ENCODE peak calls at places on chromosome X, in seven cellular contexts. N is tibial nerve; E is germinal center; L is NAMALWA; M is CD4-positive, alpha-beta memory T cell; J is dermis microvascular lymphatic vessel endothelial cell; B is NCI-H748 treated with DMSO at 0.1 percent for 48 hours. F is an unnamed sample.

GRCh38 chrX:39688576-39689373 is 409.0 kb downstream of the BCOR start:
- DNase-seq in E (peak; percentile 10), B (peak; percentile 20), L (no peak), M (no peak), J (no peak), N (peak; percentile 30), F (peak; percentile 94)

GRCh38 chrX:116290359-116290758 is 119.8 kb downstream of the AGTR2 start:
- DNase-seq in L (no peak), B (no peak), E (no peak), J (no peak), N (no peak), M (no peak), F (no peak)

GRCh38 chrX:153651540-153652079 is 4.6 kb downstream of the DUSP9 start:
- DNase-seq in L (peak; percentile 43), J (no peak), N (no peak), M (no peak), B (no peak), E (no peak), F (no peak)

GRCh38 chrX:48919360-48919821 is 567 bp upstream of the PIM2 start:
- DNase-seq in J (no peak), N (no peak), L (no peak), B (no peak), E (no peak), M (peak; percentile 71), F (no peak)

GRCh38 chrX:102517331-102517730 is 792 bp upstream of the TMSB15A start:
- DNase-seq in J (no peak), B (peak; percentile 26), L (peak; percentile 1), M (no peak), E (no peak), N (no peak), F (peak; percentile 16)

GRCh38 chrX:139692908-139693307 is 15.1 kb downstream of the MCF2 start:
- DNase-seq in B (no peak), M (no peak), J (no peak), E (no peak), L (no peak), N (no peak), F (no peak)

GRCh38 chrX:155148724-155149537 is 67.3 kb upstream of the VBP1 start:
- DNase-seq in N (no peak), E (peak; percentile 4), L (peak; percentile 53), M (peak; percentile 23), J (peak; percentile 24), B (no peak), F (peak; percentile 28)

GRCh38 chrX:133389975-133390374 is 25.3 kb downstream of the GPC4 start:
- DNase-seq in E (no peak), J (no peak), B (no peak), N (no peak), M (no peak), L (no peak), F (no peak)

GRCh38 chrX:153736871-153737441 is 12.3 kb downstream of the ABCD1 start:
- DNase-seq in N (no peak), M (no peak), L (no peak), E (no peak), J (no peak), B (no peak), F (no peak)

GRCh38 chrX:155767101-155767878 is 113.9 kb upstream of the VAMP7 start:
- DNase-seq in B (peak; percentile 33), N (no peak), J (no peak), E (no peak), M (peak; percentile 49), L (no peak), F (peak; percentile 77)

GRCh38 chrX:69457756-69458155 is 46.4 kb upstream of the NALF2 start:
- DNase-seq in N (no peak), J (no peak), L (no peak), B (no peak), E (no peak), M (no peak), F (no peak)

GRCh38 chrX:70353524-70353923 is 63.6 kb downstream of the KIF4A start:
- DNase-seq in J (no peak), M (no peak), E (no peak), B (no peak), L (no peak), N (no peak), F (no peak)

GRCh38 chrX:78997870-78998558 is 52.8 kb downstream of the P2RY10 start:
- DNase-seq in L (peak; percentile 21), E (no peak), B (no peak), N (no peak), J (no peak), M (peak; percentile 47), F (no peak)

GRCh38 chrX:23634181-23634580 is 33.1 kb upstream of the PRDX4 start:
- DNase-seq in B (peak; percentile 7), E (no peak), L (peak; percentile 25), M (no peak), J (no peak), N (no peak), F (peak; percentile 18)

GRCh38 chrX:38768079-38768478 is 33.2 kb upstream of the MID1IP1 start:
- DNase-seq in N (no peak), J (peak; percentile 1), L (peak; percentile 36), B (peak; percentile 51), M (no peak), E (no peak), F (no peak)

GRCh38 chrX:126027229-126027628 is 138.9 kb downstream of the DCAF12L2 start:
- DNase-seq in E (no peak), J (no peak), L (no peak), B (no peak), M (no peak), N (no peak), F (no peak)

GRCh38 chrX:84362184-84362838 is 139.9 kb downstream of the HDX start:
- DNase-seq in B (no peak), J (peak; percentile 47), E (no peak), N (no peak), L (no peak), M (no peak), F (no peak)

GRCh38 chrX:106802388-106803275 is at the start of gene TBC1D8B:
- DNase-seq in N (peak; percentile 47), L (peak; percentile 39), B (peak; percentile 40), M (peak; percentile 36), E (peak; percentile 19), J (peak; percentile 83), F (peak; percentile 91)

GRCh38 chrX:129996120-129996519 is 13.7 kb downstream of the BCORL1 start:
- DNase-seq in J (no peak), B (no peak), E (no peak), M (no peak), N (no peak), L (no peak), F (no peak)

GRCh38 chrX:12138366-12139313 is at the start of gene FRMPD4:
- DNase-seq in N (no peak), J (no peak), M (peak; percentile 16), E (no peak), B (peak; percentile 36), L (no peak), F (no peak)

GRCh38 chrX:71556026-71556425 is 22.2 kb upstream of the GCNA start:
- DNase-seq in J (no peak), N (no peak), B (no peak), L (no peak), M (no peak), E (no peak), F (no peak)

GRCh38 chrX:44785652-44786051 is 58.2 kb upstream of the DUSP21 start:
- DNase-seq in L (no peak), E (no peak), B (no peak), M (no peak), N (no peak), J (no peak), F (no peak)

GRCh38 chrX:104432321-104432720 is 133.7 kb upstream of the IL1RAPL2 start:
- DNase-seq in N (no peak), L (no peak), M (no peak), E (no peak), B (no peak), J (no peak), F (no peak)

GRCh38 chrX:78111140-78111931 is 7.3 kb downstream of the PGK1 start:
- DNase-seq in N (no peak), L (no peak), E (no peak), M (no peak), J (no peak), B (no peak), F (no peak)

GRCh38 chrX:53320543-53321215 is 39.3 kb upstream of the IQSEC2 start:
- DNase-seq in N (no peak), M (no peak), L (no peak), E (no peak), B (no peak), J (no peak), F (no peak)

F was measured in NCI-H526.